ENCODE peak calls at places on chromosomes 6 and 20, in four cellular contexts. F is colonic mucosa, L is neural progenitor cell, T is mammary epithelial cell. B is an unnamed sample.
A peak's percentile ranks its signal among the peaks of the same experiment; 100 is the strongest.

GRCh38 chr20:25600632-25601031 is 15.3 kb upstream of the NINL start:
- DNase-seq in F (no peak), L (no peak), T (no peak), B (no peak)

GRCh38 chr6:4664117-4664626 is 112.0 kb upstream of the CDYL start:
- DNase-seq in F (peak; percentile 56), L (no peak), T (no peak), B (no peak)

GRCh38 chr6:44006872-44007303 is 120.4 kb downstream of the MRPL14 start:
- DNase-seq in F (no peak), L (no peak), T (no peak), B (no peak)

GRCh38 chr6:151082079-151082478 is 157.7 kb upstream of the AKAP12 start:
- DNase-seq in F (no peak), L (no peak), T (peak; percentile 64), B (no peak)

GRCh38 chr20:49248879-49249665 is 28.8 kb downstream of the ZNFX1 start:
- DNase-seq in F (no peak), L (no peak), T (peak; percentile 15), B (no peak)

GRCh38 chr6:4169028-4169789 is 33.8 kb upstream of the ECI2 start:
- DNase-seq in F (no peak), L (peak; percentile 9), T (no peak), B (peak; percentile 62)

GRCh38 chr6:93423542-93423941 is 4.2 kb upstream of the EPHA7 start:
- DNase-seq in F (peak; percentile 46), L (peak; percentile 83), T (no peak), B (no peak)

GRCh38 chr6:15088904-15089568 is 156.8 kb upstream of the JARID2 start:
- DNase-seq in F (no peak), L (no peak), T (no peak), B (no peak)

GRCh38 chr6:5053864-5054426 is 31.2 kb upstream of the PPP1R3G start:
- DNase-seq in F (no peak), L (no peak), T (no peak), B (no peak)

GRCh38 chr6:119442776-119443184 is 93.2 kb upstream of the MAN1A1 start:
- DNase-seq in F (no peak), L (no peak), T (no peak), B (no peak)

GRCh38 chr20:9072741-9073310 is 3.9 kb downstream of the PLCB4 start:
- DNase-seq in F (no peak), L (no peak), T (no peak), B (peak; percentile 13)

GRCh38 chr6:44264154-44265002 is 973 bp downstream of the NFKBIE start:
- DNase-seq in F (peak; percentile 60), L (no peak), T (peak; percentile 29), B (no peak)

GRCh38 chr6:47073125-47074110 is 31.3 kb upstream of the ADGRF1 start:
- DNase-seq in F (no peak), L (no peak), T (no peak), B (no peak)

GRCh38 chr20:41213150-41213820 is 75.9 kb downstream of the PLCG1 start:
- DNase-seq in F (no peak), L (no peak), T (peak; percentile 24), B (no peak)

GRCh38 chr20:31906001-31906400 is 35.6 kb downstream of the TTLL9 start:
- DNase-seq in F (no peak), L (peak; percentile 32), T (no peak), B (peak; percentile 78)

GRCh38 chr6:39203804-39204495 is 25.3 kb downstream of the KCNK5 start:
- DNase-seq in F (peak; percentile 97), L (no peak), T (peak; percentile 33), B (no peak)

GRCh38 chr6:122788663-122789062 is 395 bp upstream of the SMPDL3A start:
- DNase-seq in F (no peak), L (peak; percentile 32), T (no peak), B (no peak)

GRCh38 chr6:122789078-122789861 is at the start of gene SMPDL3A:
- DNase-seq in F (peak; percentile 88), L (peak; percentile 88), T (peak; percentile 74), B (peak; percentile 32)

GRCh38 chr6:122789862-122790739 is 1.0 kb downstream of the SMPDL3A start:
- DNase-seq in F (peak; percentile 44), L (peak; percentile 39), T (peak; percentile 39), B (no peak)

GRCh38 chr6:122790740-122791679 is 2.0 kb downstream of the SMPDL3A start:
- DNase-seq in F (peak; percentile 40), L (no peak), T (no peak), B (no peak)

GRCh38 chr6:122792796-122793195 is 3.7 kb downstream of the SMPDL3A start:
- DNase-seq in F (no peak), L (no peak), T (no peak), B (no peak)
- H3K9ac ChIP-seq in F (peak overlapping the region; percentile 3), L (no peak overlapping the region), T (no peak overlapping the region), B (no peak overlapping the region)

DNA sequence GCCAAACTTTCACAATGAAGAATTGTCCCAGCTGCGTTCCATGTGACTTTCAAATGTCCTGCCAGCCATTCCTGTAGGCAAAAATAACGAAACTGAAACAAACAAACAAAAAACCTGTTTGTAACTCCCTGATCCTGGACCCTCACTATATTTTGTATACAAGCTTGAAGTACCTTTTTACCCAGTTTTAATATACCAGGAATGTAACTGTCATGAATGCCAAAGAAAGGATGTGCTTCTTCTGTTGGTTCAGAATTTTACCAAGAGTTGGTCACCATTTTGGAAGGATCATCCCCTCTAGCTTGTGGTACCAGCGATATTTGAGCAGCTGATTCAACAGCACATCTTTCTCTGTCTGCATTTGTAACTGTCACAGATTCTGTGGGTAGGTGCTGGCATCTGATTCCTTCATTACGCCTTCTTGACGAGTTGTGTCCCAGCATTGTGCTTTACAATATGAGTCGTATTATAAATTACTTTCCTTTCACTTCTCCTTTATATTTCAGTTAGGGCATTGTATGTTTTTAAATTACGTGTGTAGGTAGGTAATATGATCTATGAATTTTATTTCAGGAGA is 93.9 kb downstream of the DLGAP4 start:
- DNase-seq in F (no peak), L (no peak), T (no peak), B (no peak)
- H3K9ac ChIP-seq in F (no peak overlapping the region), L (no peak overlapping the region), T (no peak overlapping the region), B (no peak overlapping the region)

DNA sequence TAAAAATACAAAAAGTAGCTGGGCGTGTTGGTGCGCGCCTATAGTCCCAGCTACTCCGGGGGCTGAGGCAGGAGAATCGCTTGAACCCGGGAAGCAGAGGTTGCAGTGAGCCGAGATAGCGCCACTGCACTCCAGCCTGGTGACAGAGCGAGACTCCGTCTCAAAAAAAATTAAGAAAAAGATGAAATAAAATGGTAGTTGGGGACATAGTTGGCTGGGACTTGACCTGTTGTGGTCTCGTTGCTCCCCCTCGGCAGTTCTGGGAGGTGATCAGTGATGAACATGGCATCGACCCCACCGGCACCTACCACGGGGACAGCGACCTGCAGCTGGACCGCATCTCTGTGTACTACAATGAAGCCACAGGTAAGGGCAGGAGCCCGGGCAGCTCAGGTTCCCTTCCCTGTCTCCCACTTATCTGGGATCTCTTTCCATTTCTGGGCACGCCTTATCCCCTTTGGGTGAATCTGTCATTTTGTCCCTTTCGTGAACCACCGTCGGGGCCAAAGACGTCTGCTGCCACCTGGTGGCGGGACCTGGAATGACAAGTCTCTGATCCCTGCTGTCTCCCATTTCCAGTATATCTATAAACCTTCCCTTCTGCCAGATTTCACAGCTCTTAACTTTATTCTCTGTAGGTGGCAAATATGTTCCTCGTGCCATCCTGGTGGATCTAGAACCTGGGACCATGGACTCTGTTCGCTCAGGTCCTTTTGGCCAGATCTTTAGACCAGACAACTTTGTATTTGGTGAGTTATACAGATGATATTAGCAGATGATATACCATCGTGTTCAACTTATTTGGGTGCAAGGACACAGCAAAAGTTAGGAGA is 2.3 kb downstream of the TUBB start:
- DNase-seq in F (peak; percentile 89), L (peak; percentile 76), T (peak; percentile 73), B (no peak)
- H3K9ac ChIP-seq in F (peak overlapping the region; percentile 87), L (peak overlapping the region; percentile 14), T (peak overlapping the region; percentile 80), B (peak overlapping the region; percentile 92)

DNA sequence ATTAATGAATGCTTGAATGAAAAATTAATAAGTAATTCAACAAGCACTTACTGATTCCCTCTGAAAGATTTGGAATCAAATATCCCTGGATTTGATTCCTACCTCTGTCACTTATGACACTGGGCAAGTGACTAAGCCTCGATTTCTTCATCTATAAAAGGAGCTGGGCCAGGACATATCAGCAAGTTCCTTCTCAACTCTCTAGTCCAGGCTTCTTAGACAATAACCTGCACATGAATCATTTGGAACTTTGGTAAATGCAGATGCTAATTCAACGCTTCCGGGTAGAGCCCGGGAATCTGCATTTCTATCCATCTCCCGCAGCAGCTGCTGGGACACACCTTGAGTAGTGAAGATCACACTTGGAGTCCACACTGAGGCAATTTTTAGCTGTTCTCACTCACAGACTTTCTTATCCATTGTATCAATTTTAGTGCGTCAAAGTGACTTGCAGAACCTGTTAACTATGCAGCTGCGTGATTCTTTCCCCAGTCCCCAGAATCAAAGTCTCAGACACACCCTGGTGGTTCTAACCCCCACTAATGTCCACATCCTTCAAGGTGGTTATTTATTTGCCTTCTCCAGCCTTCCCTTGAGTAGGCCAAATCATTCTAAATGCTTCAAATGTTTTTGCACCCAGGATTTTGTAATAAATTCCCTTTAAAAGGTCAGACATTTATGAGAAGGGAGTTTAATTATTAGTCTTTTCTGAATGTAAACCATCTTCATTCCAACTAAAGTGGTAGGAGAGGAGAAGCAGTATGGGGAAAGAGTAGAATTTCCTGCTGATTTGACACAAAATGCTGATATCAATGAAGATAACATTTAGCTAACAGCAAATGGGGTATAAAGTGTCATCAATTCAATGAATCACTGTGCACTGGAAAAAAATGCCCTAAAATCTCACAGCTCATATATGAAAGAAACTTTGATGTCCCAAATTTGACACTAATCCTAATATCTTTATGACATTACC is 26.0 kb upstream of the CCND3 start:
- DNase-seq in F (no peak), L (no peak), T (peak; percentile 66), B (no peak)
- H3K9ac ChIP-seq in F (no peak overlapping the region), L (no peak overlapping the region), T (no peak overlapping the region), B (peak overlapping the region; percentile 26)

GRCh38 chr6:125253881-125254280 is 47.9 kb downstream of the HDDC2 start:
- DNase-seq in F (no peak), L (no peak), T (peak; percentile 50), B (no peak)

GRCh38 chr6:125252891-125253290 is 48.9 kb downstream of the HDDC2 start:
- DNase-seq in F (no peak), L (peak; percentile 21), T (no peak), B (no peak)

GRCh38 chr6:125250511-125250910 is 51.3 kb downstream of the HDDC2 start:
- DNase-seq in F (no peak), L (no peak), T (no peak), B (no peak)

GRCh38 chr6:125254321-125254720 is 47.4 kb downstream of the HDDC2 start:
- DNase-seq in F (no peak), L (no peak), T (no peak), B (no peak)

DNA sequence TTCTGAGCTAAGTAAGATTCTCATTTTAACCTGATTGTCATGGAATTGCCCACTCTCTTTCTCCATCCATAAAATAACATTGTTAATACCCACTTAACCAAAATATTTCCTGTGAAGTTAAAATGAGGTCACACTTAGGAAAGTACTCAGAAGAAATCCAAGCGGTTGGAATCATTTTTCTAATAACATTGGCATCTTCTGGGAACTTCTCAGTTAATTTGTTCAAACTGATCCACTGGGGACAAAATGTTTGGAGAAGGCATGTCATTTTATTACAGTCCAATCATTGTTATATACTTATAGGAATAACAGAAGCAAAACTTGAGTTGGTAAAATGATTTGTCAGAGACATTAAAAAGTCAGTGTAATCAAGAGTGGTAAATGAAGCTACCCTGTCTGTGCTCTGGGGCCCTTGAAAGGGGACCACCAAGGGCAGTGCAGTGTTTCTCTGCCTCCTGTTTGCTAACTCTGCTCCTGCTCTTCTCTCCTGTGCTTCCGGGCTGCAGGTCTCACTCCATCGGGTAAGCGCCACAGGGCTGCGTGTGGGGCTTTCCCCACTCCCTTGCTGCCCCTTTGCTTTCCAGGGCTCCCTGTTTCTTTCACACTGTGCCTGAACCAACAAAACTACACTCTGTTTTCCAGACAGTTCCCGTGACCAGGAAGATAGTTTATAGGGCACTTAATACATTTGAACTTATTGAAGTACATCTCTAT is 50.1 kb downstream of the HDDC2 start:
- DNase-seq in F (no peak), L (peak; percentile 36), T (no peak), B (no peak)
- H3K9ac ChIP-seq in F (no peak overlapping the region), L (no peak overlapping the region), T (no peak overlapping the region), B (no peak overlapping the region)

B was measured in NT2/D1.